ENCODE peak calls at places on chromosome 4, in nine cellular contexts. M, I, R, B, F, W, X, T and S are unnamed samples.
A peak's percentile ranks its signal among the peaks of the same experiment; 100 is the strongest.

GRCh38 chr4:1808396-1808795 is 15.3 kb downstream of the FGFR3 start:
- DNase-seq in M (no peak), I (no peak), R (no peak), B (no peak), F (no peak), W (no peak), X (no peak), T (no peak), S (no peak)

GRCh38 chr4:149371021-149371420 is 444.6 kb downstream of the IQCM start:
- DNase-seq in M (no peak), I (peak; percentile 35), R (no peak), B (peak; percentile 14), F (no peak), W (peak; percentile 12), X (no peak), T (no peak), S (no peak)

GRCh38 chr4:186829740-186830449 is 106.2 kb upstream of the FAT1 start:
- DNase-seq in M (no peak), I (no peak), R (no peak), B (no peak), F (no peak), W (no peak), X (no peak), T (no peak), S (no peak)

GRCh38 chr4:3218824-3219760 is 29.9 kb upstream of the MSANTD1 start:
- DNase-seq in M (no peak), I (no peak), R (no peak), B (no peak), F (no peak), W (no peak), X (no peak), T (no peak), S (no peak)

GRCh38 chr4:146053901-146054300 is 115.3 kb upstream of the ZNF827 start:
- DNase-seq in M (no peak), I (no peak), R (no peak), B (no peak), F (no peak), W (no peak), X (no peak), T (no peak), S (no peak)

GRCh38 chr4:6464842-6465588 is 7.4 kb downstream of the PPP2R2C start:
- DNase-seq in M (no peak), I (no peak), R (no peak), B (no peak), F (no peak), W (no peak), X (no peak), T (no peak), S (no peak)

GRCh38 chr4:3729188-3729884 is 36.8 kb upstream of the ADRA2C start:
- DNase-seq in M (no peak), I (no peak), R (no peak), B (no peak), F (no peak), W (no peak), X (no peak), T (no peak), S (no peak)

GRCh38 chr4:162201673-162202072 is 37.9 kb upstream of the FSTL5 start:
- DNase-seq in M (no peak), I (no peak), R (no peak), B (no peak), F (no peak), W (no peak), X (no peak), T (no peak), S (no peak)

GRCh38 chr4:107994894-107995293 is 5.2 kb downstream of the HADH start:
- DNase-seq in M (no peak), I (no peak), R (no peak), B (no peak), F (no peak), W (no peak), X (no peak), T (no peak), S (no peak)

GRCh38 chr4:56976878-56977320 is 507 bp downstream of the NOA1 start:
- DNase-seq in M (no peak), I (no peak), R (peak; percentile 48), B (no peak), F (peak; percentile 48), W (peak; percentile 11), X (peak; percentile 59), T (peak; percentile 15), S (peak; percentile 64)

GRCh38 chr4:11323771-11324170 is 104.9 kb downstream of the HS3ST1 start:
- DNase-seq in M (no peak), I (no peak), R (no peak), B (no peak), F (no peak), W (no peak), X (no peak), T (no peak), S (no peak)

GRCh38 chr4:173609158-173609557 is 79.1 kb upstream of the HAND2 start:
- DNase-seq in M (no peak), I (no peak), R (no peak), B (no peak), F (no peak), W (no peak), X (no peak), T (no peak), S (no peak)

GRCh38 chr4:119655111-119655837 is 26.7 kb upstream of the PDE5A start:
- DNase-seq in M (no peak), I (no peak), R (no peak), B (no peak), F (no peak), W (no peak), X (no peak), T (no peak), S (no peak)

GRCh38 chr4:176377705-176378302 is 58.0 kb downstream of the SPCS3 start:
- DNase-seq in M (no peak), I (no peak), R (no peak), B (no peak), F (no peak), W (no peak), X (no peak), T (no peak), S (no peak)

GRCh38 chr4:144647095-144647959 is 1.4 kb downstream of the HHIP start:
- DNase-seq in M (no peak), I (no peak), R (no peak), B (no peak), F (no peak), W (no peak), X (no peak), T (no peak), S (no peak)